ENCODE peak calls at places on chromosome 10, in nine cellular contexts. F, R, I, L, Z, A, T, G and E are unnamed samples.

GRCh38 chr10:96576277-96576980 is 10.4 kb downstream of the TM9SF3 start:
- DNase-seq in F (no peak), R (no peak), I (no peak), L (no peak), Z (no peak), A (no peak), T (no peak), G (no peak), E (no peak)

GRCh38 chr10:71696635-71697326 is 22.8 kb downstream of the C10orf105 start:
- DNase-seq in F (no peak), R (peak), I (no peak), L (peak), Z (peak), A (peak), T (peak), G (peak), E (no peak)

GRCh38 chr10:13051126-13051694 is 48.8 kb upstream of the OPTN start:
- DNase-seq in F (no peak), R (no peak), I (no peak), L (no peak), Z (no peak), A (no peak), T (no peak), G (no peak), E (no peak)

GRCh38 chr10:132905661-132906060 is 36.7 kb downstream of the CFAP46 start:
- DNase-seq in F (no peak), R (no peak), I (no peak), L (no peak), Z (no peak), A (no peak), T (no peak), G (no peak), E (no peak)

GRCh38 chr10:11715815-11716494 is 26.2 kb upstream of the ECHDC3 start:
- DNase-seq in F (no peak), R (no peak), I (peak), L (no peak), Z (no peak), A (peak), T (no peak), G (no peak), E (no peak)

GRCh38 chr10:111267673-111268072 is 190.8 kb downstream of the ADRA2A start:
- DNase-seq in F (no peak), R (peak), I (no peak), L (no peak), Z (no peak), A (no peak), T (no peak), G (no peak), E (no peak)

GRCh38 chr10:130960531-130960930 is 351.0 kb downstream of the TCERG1L start:
- DNase-seq in F (no peak), R (no peak), I (no peak), L (no peak), Z (no peak), A (no peak), T (no peak), G (no peak), E (no peak)

GRCh38 chr10:45429790-45430189 is 55.8 kb downstream of the ALOX5 start:
- DNase-seq in F (no peak), R (no peak), I (no peak), L (no peak), Z (no peak), A (no peak), T (no peak), G (no peak), E (no peak)

GRCh38 chr10:93413252-93413689 is 68.9 kb downstream of the MYOF start:
- DNase-seq in F (no peak), R (no peak), I (no peak), L (no peak), Z (no peak), A (no peak), T (no peak), G (no peak), E (no peak)

GRCh38 chr10:132876131-132876860 is 66.1 kb downstream of the CFAP46 start:
- DNase-seq in F (no peak), R (no peak), I (no peak), L (no peak), Z (no peak), A (peak), T (no peak), G (no peak), E (no peak)

GRCh38 chr10:71569775-71570588 is 149.6 kb downstream of the C10orf105 start:
- DNase-seq in F (peak), R (peak), I (peak), L (peak), Z (peak), A (peak), T (peak), G (peak), E (peak)

DNA sequence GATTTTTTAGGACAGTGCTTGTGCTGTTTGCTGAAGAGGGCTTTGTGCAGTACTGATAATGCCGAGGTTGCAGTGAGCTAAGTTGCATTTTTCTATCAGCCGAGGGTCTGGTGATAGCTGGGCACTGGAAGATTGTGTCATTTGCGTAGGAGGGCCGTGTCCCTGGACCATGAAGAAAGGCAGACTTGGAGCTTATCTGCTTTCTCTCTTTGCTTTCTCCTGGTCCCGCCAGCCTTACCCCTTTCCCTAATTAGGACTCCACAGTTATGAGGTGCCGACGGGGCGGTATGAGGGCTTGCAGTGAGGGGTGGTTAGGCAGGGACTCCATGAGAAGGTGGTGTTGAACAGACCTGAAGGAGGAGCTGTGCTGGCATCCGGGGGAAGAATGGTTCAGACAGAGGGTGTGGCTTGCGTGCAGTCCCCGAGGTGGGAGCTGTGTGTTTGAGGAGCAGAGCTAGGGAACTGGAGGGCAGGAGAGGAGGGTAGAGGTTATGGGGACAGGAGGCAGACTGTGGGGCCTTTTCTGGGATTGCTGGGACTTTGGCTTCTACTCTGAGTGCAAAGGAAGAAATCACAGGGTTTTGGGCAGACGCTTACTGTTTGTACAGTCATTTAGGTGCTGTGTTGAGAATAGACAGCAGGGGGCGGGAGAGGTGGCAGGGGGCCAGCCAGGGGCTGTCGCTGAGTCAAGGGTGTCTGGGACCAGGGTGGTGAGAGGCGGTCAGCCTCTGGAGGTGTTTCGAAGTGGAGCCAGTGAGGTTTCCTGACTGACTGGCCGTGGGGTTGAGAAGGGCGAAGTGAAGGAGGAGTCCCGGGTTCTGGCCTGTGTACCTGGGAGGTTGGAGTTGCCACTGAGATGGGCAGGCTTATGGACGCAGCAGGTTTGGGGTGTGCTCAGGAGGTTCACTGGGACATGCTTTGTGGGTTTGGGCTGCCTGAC is 43.4 kb downstream of the PRF1 start:
- DNase-seq in F (peak), R (peak), I (peak), L (peak), Z (peak), A (peak), T (peak), G (peak), E (peak)
- H3K4me2 ChIP-seq in F (peak), R (no peak), I (no peak), L (peak), Z (peak), A (peak), T (peak), G (no peak), E (peak)

GRCh38 chr10:125692932-125693847 is 10.2 kb upstream of the TEX36 start:
- DNase-seq in F (no peak), R (no peak), I (peak), L (no peak), Z (no peak), A (peak), T (no peak), G (no peak), E (peak)

GRCh38 chr10:125691160-125691981 is 8.4 kb upstream of the TEX36 start:
- DNase-seq in F (no peak), R (no peak), I (no peak), L (no peak), Z (no peak), A (no peak), T (no peak), G (no peak), E (no peak)

GRCh38 chr10:125689955-125690569 is 7.1 kb upstream of the TEX36 start:
- DNase-seq in F (no peak), R (no peak), I (no peak), L (no peak), Z (no peak), A (no peak), T (no peak), G (no peak), E (no peak)

GRCh38 chr10:125694874-125695273 is 11.9 kb upstream of the TEX36 start:
- DNase-seq in F (no peak), R (no peak), I (peak), L (no peak), Z (peak), A (peak), T (peak), G (no peak), E (peak)

GRCh38 chr10:125692246-125692931 is 9.4 kb upstream of the TEX36 start:
- DNase-seq in F (no peak), R (no peak), I (no peak), L (peak), Z (no peak), A (no peak), T (no peak), G (no peak), E (peak)
- H3K4me2 ChIP-seq in F (no peak), R (no peak), I (no peak), L (peak), Z (no peak), A (peak), T (no peak), G (no peak), E (no peak)

DNA sequence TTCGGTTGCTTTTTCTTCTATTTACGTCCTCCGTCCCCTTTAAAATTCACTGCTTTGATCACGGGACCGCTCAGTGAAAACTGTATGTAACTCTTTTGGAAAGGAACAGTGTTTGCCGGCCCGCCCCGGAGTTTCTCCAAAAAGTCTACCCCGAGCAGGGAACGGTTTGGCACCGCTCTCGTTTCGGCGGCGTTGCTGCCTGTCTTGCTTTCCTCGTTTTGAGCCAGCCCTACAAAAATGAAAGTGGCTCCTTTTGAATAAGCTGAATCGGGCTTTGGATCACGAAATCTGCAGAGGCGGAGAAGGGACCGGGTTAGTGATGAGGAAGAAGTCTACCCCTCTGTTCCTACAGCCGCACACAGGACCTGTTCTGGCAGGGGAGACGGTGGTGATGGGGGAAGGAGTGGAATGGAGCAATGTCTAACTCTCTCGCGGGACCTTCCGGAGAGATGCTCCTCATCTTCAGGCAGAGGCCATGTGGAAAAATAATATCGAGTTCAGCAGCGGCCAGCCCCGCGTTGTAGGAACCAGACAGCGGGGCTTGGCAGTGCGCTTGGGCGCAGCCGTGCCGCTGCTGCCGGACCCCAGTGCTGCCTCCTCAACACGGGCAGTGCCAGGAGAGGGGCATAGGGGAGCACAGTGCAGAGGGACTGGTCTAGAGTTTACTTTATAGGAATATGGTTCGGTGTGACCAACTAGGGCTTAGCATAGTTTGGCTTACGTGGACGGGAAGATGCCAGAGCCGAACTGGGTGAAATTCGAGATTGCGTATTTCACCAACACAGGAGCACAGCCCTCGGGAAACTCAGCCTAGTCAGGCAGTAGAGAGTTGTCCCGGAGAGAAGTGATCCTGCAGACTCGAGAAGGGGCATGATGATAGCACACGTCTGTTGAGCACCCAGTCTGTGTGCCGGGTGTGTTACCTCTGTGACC is 1.4 kb downstream of the HTRA1 start:
- DNase-seq in F (no peak), R (no peak), I (peak), L (no peak), Z (peak), A (peak), T (no peak), G (peak), E (peak)
- H3K4me2 ChIP-seq in F (no peak), R (peak), I (peak), L (no peak), Z (peak), A (peak), T (peak), G (peak), E (peak)

GRCh38 chr10:98264378-98265065 is 3.5 kb downstream of the LOXL4 start:
- DNase-seq in F (no peak), R (no peak), I (no peak), L (no peak), Z (no peak), A (no peak), T (no peak), G (no peak), E (no peak)

GRCh38 chr10:98267069-98267893 is 713 bp downstream of the LOXL4 start:
- DNase-seq in F (no peak), R (no peak), I (no peak), L (no peak), Z (no peak), A (peak), T (no peak), G (peak), E (no peak)

GRCh38 chr10:98267894-98268693 is at the start of gene LOXL4:
- DNase-seq in F (no peak), R (peak), I (no peak), L (peak), Z (peak), A (peak), T (peak), G (peak), E (no peak)

GRCh38 chr10:98266647-98267046 is 1.3 kb downstream of the LOXL4 start:
- DNase-seq in F (no peak), R (no peak), I (no peak), L (no peak), Z (no peak), A (no peak), T (no peak), G (no peak), E (no peak)

GRCh38 chr10:98265403-98266378 is 2.3 kb downstream of the LOXL4 start:
- DNase-seq in F (no peak), R (no peak), I (no peak), L (no peak), Z (no peak), A (no peak), T (no peak), G (no peak), E (no peak)
- H3K4me2 ChIP-seq in F (peak), R (no peak), I (no peak), L (no peak), Z (peak), A (peak), T (no peak), G (no peak), E (no peak)

DNA sequence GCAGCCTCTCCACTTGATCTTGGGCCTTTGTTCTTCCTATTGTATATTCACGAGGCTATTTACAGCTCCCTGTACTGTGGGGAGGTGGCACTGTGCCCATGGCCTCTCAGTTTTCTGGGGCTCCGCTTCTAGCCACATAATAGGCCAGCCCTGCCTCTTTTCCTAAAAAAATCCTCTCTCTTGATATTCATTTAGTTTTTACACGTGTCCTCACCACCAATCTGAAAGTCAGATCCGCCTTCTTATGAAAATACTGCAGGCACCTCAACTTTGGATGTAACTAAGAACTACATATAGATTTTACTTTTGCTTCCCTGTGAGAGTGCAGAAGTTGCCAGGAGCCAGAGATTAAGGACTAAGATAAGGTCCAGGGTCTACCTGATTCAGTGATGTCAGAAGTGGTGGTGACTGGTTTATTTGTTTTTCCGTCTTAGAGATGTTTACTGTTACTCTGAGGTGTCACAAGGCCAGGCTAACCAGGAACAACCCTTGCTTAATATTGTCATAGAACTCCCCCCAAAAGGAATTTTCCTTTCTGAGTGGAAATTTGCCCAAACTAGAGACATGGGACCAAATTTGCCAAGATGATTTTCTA is 7.8 kb downstream of the BAMBI start:
- DNase-seq in F (no peak), R (peak), I (no peak), L (no peak), Z (no peak), A (no peak), T (no peak), G (no peak), E (no peak)
- H3K4me2 ChIP-seq in F (no peak), R (peak), I (no peak), L (no peak), Z (no peak), A (no peak), T (peak), G (no peak), E (no peak)

GRCh38 chr10:114523876-114524275 is 119.6 kb upstream of the AFAP1L2 start:
- DNase-seq in F (no peak), R (no peak), I (no peak), L (peak), Z (no peak), A (no peak), T (no peak), G (no peak), E (no peak)
- H3K4me2 ChIP-seq in F (no peak), R (peak), I (no peak), L (peak), Z (no peak), A (no peak), T (no peak), G (no peak), E (no peak)